ENCODE peak calls at places on chromosomes 16 and 17, in five cellular contexts. B is sigmoid colon, F is IMR-90, K is GM23338, I is testis. O is an unnamed sample. For H3K4me1, the result is how much of the 10 kb centered on the place peaks cover.

GRCh38 chr17:36142230-36142629 is 34.2 kb downstream of the TBC1D3B start:
- DNase-seq in B (no peak), F (no peak), K (no peak), I (no peak), O (no peak)

GRCh38 chr17:56653877-56654276 is 60.4 kb downstream of the NOG start:
- DNase-seq in B (no peak), F (peak), K (peak), I (peak), O (no peak)

GRCh38 chr16:52265446-52265861 is 281.5 kb downstream of the TOX3 start:
- DNase-seq in B (no peak), F (no peak), K (peak), I (no peak), O (no peak)

GRCh38 chr16:84136331-84137125 is 8.4 kb downstream of the HSDL1 start:
- DNase-seq in B (no peak), F (peak), K (no peak), I (no peak), O (no peak)

GRCh38 chr17:260031-260791 is 78.8 kb upstream of the DOC2B start:
- DNase-seq in B (peak), F (no peak), K (peak), I (no peak), O (peak)

GRCh38 chr16:13510425-13511151 is 409.4 kb upstream of the ERCC4 start:
- DNase-seq in B (no peak), F (no peak), K (peak), I (no peak), O (no peak)

GRCh38 chr17:10754109-10754508 is 24.3 kb upstream of the TMEM220 start:
- DNase-seq in B (no peak), F (peak), K (peak), I (peak), O (peak)

GRCh38 chr17:38590988-38591758 is 14.6 kb downstream of the SRCIN1 start:
- DNase-seq in B (no peak), F (no peak), K (no peak), I (no peak), O (no peak)

GRCh38 chr17:10292057-10292931 is 80.5 kb downstream of the MYH13 start:
- DNase-seq in B (peak), F (peak), K (peak), I (no peak), O (peak)

GRCh38 chr17:8029121-8029520 is 9.7 kb upstream of the ALOX15B start:
- DNase-seq in B (peak), F (peak), K (no peak), I (no peak), O (no peak)

GRCh38 chr16:70579648-70580630 is 56.3 kb downstream of the SF3B3 start:
- DNase-seq in B (peak), F (no peak), K (no peak), I (peak), O (peak)

GRCh38 chr17:38326996-38327792 is 16.6 kb downstream of the GPR179 start:
- DNase-seq in B (no peak), F (no peak), K (no peak), I (peak), O (peak)

GRCh38 chr16:15606521-15607220 is 36.3 kb downstream of the MARF1 start:
- DNase-seq in B (no peak), F (no peak), K (no peak), I (no peak), O (no peak)

GRCh38 chr16:59634951-59635350 is 900.8 kb upstream of the GOT2 start:
- DNase-seq in B (no peak), F (peak), K (no peak), I (no peak), O (no peak)

GRCh38 chr17:61783556-61784304 is 79.6 kb downstream of the BRIP1 start:
- DNase-seq in B (no peak), F (no peak), K (no peak), I (no peak), O (no peak)

GRCh38 chr16:82506734-82507133 is 120.0 kb upstream of the CDH13 start:
- DNase-seq in B (no peak), F (peak), K (no peak), I (no peak), O (no peak)

GRCh38 chr17:80264048-80264792 is 3.6 kb downstream of the RNF213 start:
- DNase-seq in B (no peak), F (no peak), K (no peak), I (no peak), O (no peak)

GRCh38 chr16:79372504-79373184 is 227.9 kb downstream of the MAF start:
- DNase-seq in B (no peak), F (no peak), K (no peak), I (no peak), O (no peak)

GRCh38 chr17:43701318-43701743 is 39.6 kb upstream of the MEOX1 start:
- DNase-seq in B (no peak), F (peak), K (no peak), I (no peak), O (no peak)

GRCh38 chr17:80504671-80505413 is 28.4 kb upstream of the NPTX1 start:
- DNase-seq in B (no peak), F (peak), K (no peak), I (no peak), O (no peak)

GRCh38 chr16:28562199-28562598 is 8.5 kb downstream of the SGF29 start:
- DNase-seq in B (no peak), F (no peak), K (no peak), I (no peak), O (no peak)

GRCh38 chr17:44919411-44919810 is 4.1 kb upstream of the GFAP start:
- DNase-seq in B (no peak), F (no peak), K (no peak), I (no peak), O (no peak)

GRCh38 chr17:57271821-57272220 is 15.5 kb downstream of the MSI2 start:
- DNase-seq in B (no peak), F (no peak), K (no peak), I (no peak), O (no peak)

GRCh38 chr16:86483-86952 is 8.5 kb downstream of the MPG start:
- DNase-seq in B (no peak), F (no peak), K (no peak), I (no peak), O (no peak)

GRCh38 chr17:65553646-65554567 is 7.5 kb downstream of the AXIN2 start:
- DNase-seq in B (no peak), F (peak), K (no peak), I (no peak), O (peak)

GRCh38 chr16:22123146-22123545 is 30.8 kb downstream of the VWA3A start:
- DNase-seq in B (no peak), F (no peak), K (peak), I (no peak), O (no peak)

GRCh38 chr17:28227278-28228108 is 91.5 kb upstream of the TMEM97 start:
- DNase-seq in B (no peak), F (no peak), K (peak), I (peak), O (peak)

GRCh38 chr17:64130559-64131001 is 636 bp upstream of the ERN1 start:
- DNase-seq in B (peak), F (peak), K (no peak), I (peak), O (no peak)

DNA sequence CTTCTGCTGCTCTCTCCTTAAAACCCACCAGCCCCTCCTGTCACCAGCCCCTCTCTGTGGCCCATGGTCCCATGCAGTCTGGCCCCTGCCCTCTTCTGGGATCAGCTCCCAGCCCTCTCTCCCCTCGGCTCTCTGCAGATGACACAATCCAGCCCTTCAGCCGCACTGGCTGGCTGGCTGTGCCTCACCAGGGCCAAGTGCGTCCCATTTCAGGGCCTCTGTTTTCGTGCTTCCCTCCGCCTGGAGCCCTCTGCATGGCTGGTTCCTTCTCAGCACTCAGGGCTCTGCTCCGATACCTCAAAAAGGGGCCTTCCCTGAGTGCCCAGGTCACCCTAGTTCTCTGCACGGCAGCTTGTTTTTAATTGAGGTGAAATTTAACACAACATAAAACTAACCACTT is 124.3 kb downstream of the SOCS1 start:
- DNase-seq in B (peak), F (no peak), K (no peak), I (no peak), O (peak)
- H3K27ac ChIP-seq in B (peak), F (no peak), K (no peak), I (no peak), O (peak)

GRCh38 chr17:66787914-66788313 is 47.0 kb upstream of the CACNG5 start:
- DNase-seq in B (no peak), F (no peak), K (no peak), I (no peak), O (no peak)

GRCh38 chr17:66791337-66791736 is 43.6 kb upstream of the CACNG5 start:
- DNase-seq in B (no peak), F (no peak), K (no peak), I (no peak), O (peak)

GRCh38 chr17:66789093-66789492 is 45.8 kb upstream of the CACNG5 start:
- DNase-seq in B (no peak), F (no peak), K (no peak), I (peak), O (peak)

GRCh38 chr17:66789961-66790421 is 44.9 kb upstream of the CACNG5 start:
- DNase-seq in B (no peak), F (peak), K (no peak), I (no peak), O (no peak)

DNA sequence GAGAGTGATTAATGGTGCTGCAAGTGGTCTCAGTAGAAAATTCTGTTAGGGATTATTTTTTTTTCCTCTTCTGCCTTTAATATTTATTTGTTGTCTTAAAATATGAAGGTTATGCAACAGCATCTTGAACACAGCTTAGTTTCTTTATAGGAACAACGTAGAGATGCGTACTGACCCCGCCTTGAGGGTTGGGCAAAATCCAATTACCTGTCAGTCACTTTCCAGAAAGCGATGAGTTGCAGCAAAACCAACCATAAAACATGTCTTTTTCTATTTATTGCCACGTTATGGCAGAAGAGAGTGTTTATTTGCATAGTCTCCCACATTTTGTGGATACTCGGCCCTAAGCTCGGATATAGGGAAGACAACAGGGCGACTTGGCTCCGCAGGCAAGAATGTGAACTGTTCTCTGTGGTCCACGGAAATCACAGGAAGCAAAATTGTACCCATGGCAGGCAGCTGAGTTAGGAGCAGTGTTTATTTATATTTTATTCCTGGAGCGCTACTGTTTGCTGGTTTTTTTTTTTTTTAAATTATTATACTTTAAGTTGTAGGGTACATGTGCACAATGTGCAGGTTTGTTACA is 44.3 kb upstream of the CACNG5 start:
- DNase-seq in B (no peak), F (no peak), K (no peak), I (no peak), O (no peak)
- H3K4me3 ChIP-seq in B (no peak), F (no peak), K (no peak), I (no peak), O (no peak)

GRCh38 chr16:73213761-73214480 is 166.0 kb upstream of the ZFHX3 start:
- DNase-seq in B (no peak), F (peak), K (no peak), I (no peak), O (no peak)
- H3K4me1 ChIP-seq in B (under half), F (under half), K (under half), I (under half), O (under half)

GRCh38 chr16:56549744-56550385 is 15.0 kb upstream of the MT4 start:
- DNase-seq in B (no peak), F (peak), K (no peak), I (no peak), O (no peak)
- H3K27ac ChIP-seq in B (no peak), F (no peak), K (no peak), I (no peak), O (no peak)

DNA sequence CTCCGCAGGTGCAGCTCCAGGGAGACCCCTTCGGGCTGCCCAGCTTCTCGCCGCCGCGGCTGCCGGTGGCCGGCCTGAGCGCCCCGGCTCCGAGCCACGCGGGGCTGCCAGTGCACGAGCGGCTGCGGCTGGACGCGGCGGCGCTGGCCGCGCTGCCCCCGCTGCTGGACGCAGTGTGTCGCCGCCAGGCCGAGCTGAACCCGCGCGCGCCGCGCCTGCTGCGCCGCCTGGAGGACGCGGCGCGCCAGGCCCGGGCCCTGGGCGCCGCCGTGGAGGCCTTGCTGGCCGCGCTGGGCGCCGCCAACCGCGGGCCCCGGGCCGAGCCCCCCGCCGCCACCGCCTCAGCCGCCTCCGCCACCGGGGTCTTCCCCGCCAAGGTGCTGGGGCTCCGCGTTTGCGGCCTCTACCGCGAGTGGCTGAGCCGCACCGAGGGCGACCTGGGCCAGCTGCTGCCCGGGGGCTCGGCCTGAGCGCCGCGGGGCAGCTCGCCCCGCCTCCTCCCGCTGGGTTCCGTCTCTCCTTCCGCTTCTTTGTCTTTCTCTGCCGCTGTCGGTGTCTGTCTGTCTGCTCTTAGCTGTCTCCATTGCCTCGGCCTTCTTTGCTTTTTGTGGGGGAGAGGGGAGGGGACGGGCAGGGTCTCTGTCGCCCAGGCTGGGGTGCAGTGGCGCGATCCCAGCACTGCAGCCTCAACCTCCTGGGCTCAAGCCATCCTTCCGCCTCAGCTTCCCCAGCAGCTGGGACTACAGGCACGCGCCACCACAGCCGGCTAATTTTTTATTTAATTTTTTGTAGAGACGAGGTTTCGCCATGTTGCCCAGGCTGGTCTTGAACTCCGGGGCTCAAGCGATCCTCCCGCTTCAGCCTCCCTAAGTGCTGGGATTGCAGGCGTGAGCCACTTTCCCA is 5.9 kb downstream of the CTF1 start:
- DNase-seq in B (peak), F (peak), K (peak), I (peak), O (peak)
- H3K4me3 ChIP-seq in B (peak), F (peak), K (peak), I (peak), O (peak)

GRCh38 chr16:89116341-89117238 is 22.9 kb downstream of the ACSF3 start:
- DNase-seq in B (no peak), F (no peak), K (no peak), I (no peak), O (peak)
- H3K4me1 ChIP-seq in B (under half), F (under half), K (under half), I (under half), O (under half)

GRCh38 chr17:4038076-4038475 is 73.8 kb upstream of the ATP2A3 start:
- DNase-seq in B (no peak), F (no peak), K (no peak), I (no peak), O (no peak)

GRCh38 chr17:4032738-4033137 is 68.5 kb upstream of the ATP2A3 start:
- DNase-seq in B (no peak), F (no peak), K (peak), I (no peak), O (no peak)

GRCh38 chr17:4032245-4032644 is 68.0 kb upstream of the ATP2A3 start:
- DNase-seq in B (no peak), F (no peak), K (no peak), I (no peak), O (no peak)

GRCh38 chr17:4035081-4035680 is 70.9 kb upstream of the ATP2A3 start:
- DNase-seq in B (no peak), F (no peak), K (peak), I (no peak), O (no peak)

DNA sequence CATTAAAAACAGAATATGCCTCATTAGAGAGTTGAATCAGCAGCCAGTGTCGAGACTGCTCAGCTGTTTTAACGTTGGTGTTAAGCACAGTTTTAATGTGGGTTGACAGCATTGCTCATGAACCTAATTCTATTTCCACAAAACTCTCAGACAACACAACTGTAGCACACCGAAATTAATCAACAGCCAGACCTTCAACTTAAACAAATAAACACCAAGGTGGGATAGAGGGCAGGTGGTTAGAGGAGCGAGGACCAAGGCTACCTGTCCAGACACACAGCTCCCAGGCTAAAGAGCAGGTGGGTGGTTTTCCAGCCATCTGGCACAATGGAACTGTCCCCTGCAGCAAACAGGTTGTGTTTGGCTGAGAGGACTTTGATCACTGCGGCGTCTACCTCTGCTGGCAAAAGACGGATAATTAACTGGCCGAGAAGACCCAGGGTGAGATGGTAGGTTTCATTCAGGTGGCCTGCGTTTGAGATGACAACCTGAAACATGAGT is 69.6 kb upstream of the ATP2A3 start:
- DNase-seq in B (no peak), F (no peak), K (no peak), I (no peak), O (no peak)
- H3K27ac ChIP-seq in B (no peak), F (no peak), K (no peak), I (no peak), O (no peak)

GRCh38 chr16:17227278-17227677 is 243.5 kb downstream of the XYLT1 start:
- DNase-seq in B (no peak), F (no peak), K (peak), I (no peak), O (no peak)

GRCh38 chr16:17224350-17224749 is 246.4 kb downstream of the XYLT1 start:
- DNase-seq in B (no peak), F (no peak), K (no peak), I (no peak), O (no peak)

GRCh38 chr16:17223576-17223975 is 247.2 kb downstream of the XYLT1 start:
- DNase-seq in B (no peak), F (no peak), K (no peak), I (no peak), O (no peak)

GRCh38 chr16:17224859-17225258 is 245.9 kb downstream of the XYLT1 start:
- DNase-seq in B (peak), F (peak), K (no peak), I (peak), O (peak)

GRCh38 chr16:17225551-17225950 is 245.2 kb downstream of the XYLT1 start:
- DNase-seq in B (no peak), F (peak), K (no peak), I (no peak), O (no peak)
- H3K4me3 ChIP-seq in B (no peak), F (no peak), K (no peak), I (no peak), O (no peak)

GRCh38 chr16:3458852-3459361 is 15.4 kb downstream of the NAA60 start:
- DNase-seq in B (no peak), F (peak), K (no peak), I (no peak), O (no peak)

GRCh38 chr16:3460121-3460520 is 16.6 kb downstream of the NAA60 start:
- DNase-seq in B (no peak), F (no peak), K (no peak), I (no peak), O (no peak)

GRCh38 chr16:3461120-3461519 is 17.6 kb downstream of the NAA60 start:
- DNase-seq in B (no peak), F (no peak), K (no peak), I (no peak), O (no peak)

GRCh38 chr16:3459401-3460090 is 16.1 kb downstream of the NAA60 start:
- DNase-seq in B (no peak), F (peak), K (peak), I (no peak), O (no peak)

GRCh38 chr16:3460585-3460984 is 17.1 kb downstream of the NAA60 start:
- DNase-seq in B (no peak), F (no peak), K (no peak), I (no peak), O (no peak)
- H3K4me1 ChIP-seq in B (half or more), F (under half), K (half or more), I (half or more), O (under half)

O was measured in right cardiac atrium.